ENCODE peak calls at places on chromosomes 6 and 20, in nine cellular contexts. F, M, Z, K, L, V, B, A and Y are unnamed samples.
A peak's percentile ranks its signal among the peaks of the same experiment; 100 is the strongest.

GRCh38 chr6:3407840-3408239 is 49.0 kb downstream of the SLC22A23 start:
- DNase-seq in A (no peak), M (no peak), K (no peak), Z (no peak), F (no peak), B (no peak), V (no peak), L (no peak), Y (no peak)

GRCh38 chr20:62254021-62254724 is 15.9 kb downstream of the OSBPL2 start:
- DNase-seq in V (no peak), F (no peak), Z (no peak), A (no peak), K (no peak), L (no peak), B (no peak), M (no peak), Y (no peak)

GRCh38 chr6:10968776-10969175 is 75.3 kb downstream of the ELOVL2 start:
- DNase-seq in V (no peak), B (peak; percentile 27), A (no peak), M (no peak), K (no peak), F (peak; percentile 70), Z (no peak), L (no peak), Y (no peak)

GRCh38 chr20:8808180-8808535 is 260.7 kb upstream of the PLCB4 start:
- DNase-seq in A (no peak), K (no peak), Z (no peak), B (no peak), V (no peak), M (no peak), L (no peak), F (no peak), Y (no peak)

GRCh38 chr6:160093946-160094345 is 27.7 kb upstream of the SLC22A1 start:
- DNase-seq in M (no peak), A (no peak), V (no peak), K (no peak), F (no peak), B (no peak), Z (no peak), L (no peak), Y (no peak)

GRCh38 chr6:134768936-134769335 is 181.0 kb downstream of the ALDH8A1 start:
- DNase-seq in L (no peak), K (no peak), A (no peak), M (no peak), Z (no peak), F (no peak), B (no peak), V (no peak), Y (no peak)

GRCh38 chr6:45714795-45715507 is 300.7 kb downstream of the CLIC5 start:
- DNase-seq in A (peak; percentile 5), F (peak; percentile 93), Z (peak; percentile 63), L (no peak), V (peak; percentile 57), M (no peak), K (peak; percentile 76), B (no peak), Y (peak; percentile 85)

GRCh38 chr6:21340563-21340962 is 253.0 kb upstream of the SOX4 start:
- DNase-seq in M (no peak), L (no peak), A (no peak), Z (no peak), K (no peak), F (peak; percentile 8), B (no peak), V (no peak), Y (no peak)

GRCh38 chr6:39821739-39822532 is 29.8 kb downstream of the DAAM2 start:
- DNase-seq in V (no peak), M (no peak), A (no peak), B (no peak), L (no peak), F (no peak), Z (no peak), K (no peak), Y (no peak)

GRCh38 chr20:60465993-60466682 is 507.9 kb downstream of the CDH26 start:
- DNase-seq in F (no peak), V (no peak), A (no peak), B (no peak), Z (no peak), K (no peak), L (no peak), M (no peak), Y (no peak)

GRCh38 chr6:52727908-52728307 is 35.4 kb downstream of the GSTA2 start:
- DNase-seq in M (no peak), L (no peak), B (no peak), F (no peak), K (no peak), A (no peak), V (no peak), Z (no peak), Y (no peak)

GRCh38 chr6:51704932-51705540 is 382.4 kb downstream of the PKHD1 start:
- DNase-seq in A (no peak), V (no peak), F (no peak), L (no peak), K (no peak), M (no peak), Z (no peak), B (no peak), Y (no peak)

GRCh38 chr20:60258255-60258863 is 300.1 kb downstream of the CDH26 start:
- DNase-seq in K (no peak), L (no peak), Z (no peak), M (no peak), B (no peak), V (no peak), F (no peak), A (no peak), Y (no peak)

GRCh38 chr6:129863664-129864063 is 2.5 kb upstream of the TMEM244 start:
- DNase-seq in Z (no peak), L (no peak), M (no peak), K (no peak), A (no peak), B (no peak), F (peak; percentile 83), V (no peak), Y (no peak)

GRCh38 chr6:38773338-38773737 is 58.2 kb downstream of the DNAH8 start:
- DNase-seq in B (no peak), L (no peak), V (no peak), Z (peak; percentile 47), K (peak; percentile 57), A (no peak), F (peak; percentile 18), M (peak; percentile 10), Y (peak; percentile 85)

GRCh38 chr6:111922454-111923297 is 49.4 kb upstream of the FYN start:
- DNase-seq in M (no peak), L (no peak), V (peak; percentile 89), B (no peak), A (no peak), Z (no peak), K (no peak), F (peak; percentile 67), Y (no peak)

GRCh38 chr6:152301021-152301805 is 335.9 kb downstream of the SYNE1 start:
- DNase-seq in L (no peak), A (no peak), Z (no peak), V (no peak), B (no peak), M (no peak), K (no peak), F (peak; percentile 77), Y (no peak)